ENCODE peak calls at places on chromosomes 16 and 17, in six cellular contexts. T is K562, L is body of pancreas, C is GM12891, A is breast epithelium, O is heart left ventricle. Q is an unnamed sample.

GRCh38 chr16:77788196-77789084 is at the start of gene VAT1L:
- DNase-seq in L (no peak), T (peak), C (peak), A (no peak), O (no peak), Q (peak)

GRCh38 chr17:40791808-40792436 is 7.8 kb downstream of the KRT28 start:
- DNase-seq in A (no peak), T (no peak), L (no peak), C (no peak), O (no peak), Q (no peak)

GRCh38 chr17:56478836-56479447 is 114.6 kb upstream of the NOG start:
- DNase-seq in A (no peak), C (no peak), O (no peak), T (peak), L (no peak), Q (peak)

GRCh38 chr17:68101992-68102758 is 66.6 kb downstream of the KPNA2 start:
- DNase-seq in T (no peak), A (peak), L (peak), O (no peak), C (peak), Q (no peak)

GRCh38 chr17:69870091-69870530 is 204.9 kb upstream of the KCNJ16 start:
- DNase-seq in C (no peak), L (no peak), A (no peak), T (no peak), O (no peak), Q (peak)

GRCh38 chr16:67531247-67531646 is 2.6 kb downstream of the RIPOR1 start:
- DNase-seq in C (no peak), T (no peak), A (no peak), O (peak), L (no peak), Q (no peak)

GRCh38 chr17:33389506-33390141 is 96.5 kb upstream of the ASIC2 start:
- DNase-seq in O (no peak), A (no peak), C (no peak), T (no peak), L (no peak), Q (no peak)

GRCh38 chr17:45639297-45639849 is 144.7 kb upstream of the CRHR1 start:
- DNase-seq in T (no peak), A (no peak), L (no peak), C (no peak), O (no peak), Q (no peak)

GRCh38 chr17:57242148-57242547 is 14.2 kb upstream of the MSI2 start:
- DNase-seq in T (no peak), A (no peak), L (no peak), O (no peak), C (no peak), Q (no peak)

GRCh38 chr16:89847056-89847929 is 19.0 kb downstream of the SPIRE2 start:
- DNase-seq in L (no peak), C (no peak), A (no peak), T (no peak), O (no peak), Q (no peak)

GRCh38 chr16:68368602-68368944 is 57.8 kb downstream of the PRMT7 start:
- DNase-seq in C (peak), O (no peak), T (no peak), L (no peak), A (no peak), Q (no peak)

GRCh38 chr17:59618894-59619312 is 792 bp upstream of the CLTC start:
- DNase-seq in O (no peak), L (no peak), A (no peak), T (peak), C (no peak), Q (no peak)
- TF ChIP-seq POLR2A in O (no peak), L (peak), A (no peak), T (no peak), C (peak), Q (no peak)

DNA sequence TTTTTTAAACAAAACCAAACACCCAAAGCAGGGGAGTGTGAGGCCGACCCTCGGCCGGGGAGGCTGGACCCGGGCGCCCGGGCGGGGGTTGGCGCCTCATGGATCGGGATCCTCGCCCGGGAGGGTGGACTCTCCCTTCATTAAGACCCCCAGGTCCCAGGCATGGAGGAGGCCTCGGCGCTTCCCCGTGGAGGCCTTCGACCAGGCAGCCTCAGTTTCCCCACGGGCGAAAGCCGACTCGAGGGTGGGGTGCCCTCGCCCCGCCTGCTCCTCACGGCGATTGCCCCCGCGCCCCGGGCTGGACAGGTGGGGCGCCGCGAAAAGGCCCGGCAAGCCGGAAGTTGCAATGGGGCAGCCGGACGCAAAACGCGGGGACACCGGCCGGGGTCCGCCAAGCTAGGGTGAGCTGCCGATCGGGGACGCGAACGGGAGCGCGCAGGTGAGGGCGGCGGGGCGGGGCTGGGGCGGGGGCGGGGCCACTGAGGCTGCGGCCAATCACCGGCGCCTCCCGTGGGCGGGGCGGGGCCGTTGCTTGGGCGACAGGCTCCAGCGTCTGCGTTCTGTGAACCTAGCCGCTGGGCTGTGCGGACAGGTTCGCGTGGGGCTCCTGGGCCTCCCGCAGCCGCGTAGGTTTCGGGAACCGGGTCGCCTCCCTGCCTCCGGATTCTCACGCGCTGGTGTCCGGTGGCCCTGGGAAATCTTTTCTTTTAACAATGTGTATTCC is 6.0 kb upstream of the ZNF205 start:
- DNase-seq in C (peak), T (peak), L (peak), A (peak), O (peak), Q (peak)
- TF ChIP-seq POLR2A in C (peak), T (peak), L (peak), A (peak), O (peak), Q (peak)

DNA sequence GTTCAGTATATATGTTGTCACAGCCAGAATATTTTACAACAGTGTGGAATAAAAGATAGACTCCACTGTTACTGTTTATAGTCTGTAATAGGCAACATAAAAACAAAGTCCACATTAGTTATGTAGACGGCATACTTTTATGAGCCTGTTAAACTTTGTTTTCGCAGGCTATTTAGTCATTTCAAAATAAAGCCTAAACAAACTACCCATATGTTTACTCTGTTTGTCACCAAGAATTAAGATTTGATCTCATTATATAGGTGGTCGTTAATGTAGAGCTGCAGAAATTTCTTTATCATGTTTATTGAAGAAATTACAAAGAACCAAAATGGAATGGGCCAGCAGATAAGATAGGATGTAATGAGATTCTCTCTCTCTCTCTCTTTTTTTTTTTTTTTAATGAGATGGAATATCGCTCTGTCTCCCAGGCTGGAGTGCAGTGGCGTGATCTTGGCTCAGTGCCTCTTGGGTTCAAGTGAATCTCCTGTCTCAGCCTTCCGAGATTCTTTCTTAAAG is 943.8 kb upstream of the SOX9 start:
- DNase-seq in O (no peak), L (no peak), A (no peak), C (no peak), T (no peak), Q (no peak)
- TF ChIP-seq POLR2A in O (no peak), L (no peak), A (no peak), C (no peak), T (no peak), Q (no peak)

GRCh38 chr16:52597073-52597771 is 50.3 kb upstream of the TOX3 start:
- DNase-seq in T (no peak), A (no peak), C (no peak), L (no peak), O (no peak), Q (no peak)
- TF ChIP-seq POLR2A in T (no peak), A (no peak), C (no peak), L (no peak), O (no peak), Q (no peak)